ENCODE peak calls at places on chromosomes 11 and 22, in nine cellular contexts. O is ACHN; N is GM04503; J is endodermal cell; K is COR-L47; X is activated CD4-positive, alpha-beta T cell treated with anti-CD3 and anti-CD28 coated beads, Interleukin-2, amount 50 U/mL, for 48 hours; G is stimulated activated CD8-positive, alpha-beta memory T cell treated with anti-CD3 and anti-CD28 coated beads, Interleukin-4, amount 100 ng/mL, for 24 hours; D is tibial artery; I is effector CD4-positive, alpha-beta T cell. T is an unnamed sample.

GRCh38 chr11:101034076-101034475 is 95.5 kb downstream of the PGR start:
- DNase-seq in K (peak), O (no peak), G (no peak), D (peak), I (no peak), N (no peak), J (no peak), X (no peak), T (peak)

GRCh38 chr11:44559207-44559943 is 6.1 kb upstream of the CD82 start:
- DNase-seq in G (no peak), O (no peak), K (no peak), J (peak), I (no peak), D (no peak), X (peak), N (no peak), T (no peak)

GRCh38 chr22:35186492-35186891 is 70.8 kb upstream of the HMGXB4 start:
- DNase-seq in I (no peak), N (no peak), G (no peak), O (no peak), K (no peak), D (no peak), J (no peak), X (no peak), T (no peak)

GRCh38 chr11:116414357-116414756 is 358.4 kb downstream of the BUD13 start:
- DNase-seq in K (no peak), I (no peak), G (no peak), N (no peak), X (no peak), O (no peak), J (no peak), D (no peak), T (no peak)

GRCh38 chr11:29135504-29135903 is 881.3 kb downstream of the KCNA4 start:
- DNase-seq in N (peak), J (no peak), G (no peak), X (no peak), D (no peak), I (no peak), K (no peak), O (peak), T (no peak)

GRCh38 chr11:117976445-117976844 is 9.7 kb upstream of the IL10RA start:
- DNase-seq in K (no peak), D (peak), J (no peak), N (no peak), X (no peak), G (no peak), I (no peak), O (no peak), T (no peak)

GRCh38 chr11:64268687-64269379 is 15.6 kb downstream of the BAD start:
- DNase-seq in G (peak), X (peak), D (peak), N (no peak), J (peak), K (no peak), I (no peak), O (peak), T (peak)

GRCh38 chr11:87398913-87399312 is 361.2 kb downstream of the TMEM135 start:
- DNase-seq in D (peak), O (no peak), K (no peak), G (no peak), I (no peak), N (peak), X (no peak), J (no peak), T (peak)

GRCh38 chr22:20257474-20258299 is 10.4 kb downstream of the RTN4R start:
- DNase-seq in K (no peak), D (no peak), O (no peak), J (no peak), N (no peak), G (no peak), X (no peak), I (no peak), T (no peak)

GRCh38 chr11:8340299-8340698 is 76.6 kb upstream of the LMO1 start:
- DNase-seq in O (no peak), G (no peak), I (no peak), J (no peak), N (no peak), D (no peak), K (no peak), X (no peak), T (no peak)

GRCh38 chr22:36913431-36914382 is at the start of gene CSF2RB:
- DNase-seq in J (peak), X (no peak), G (no peak), N (no peak), I (no peak), O (no peak), D (peak), K (no peak), T (no peak)

GRCh38 chr11:119619665-119620064 is 109.3 kb downstream of the NECTIN1 start:
- DNase-seq in G (no peak), X (no peak), O (no peak), N (no peak), I (no peak), D (no peak), J (no peak), K (no peak), T (no peak)

GRCh38 chr11:24587655-24588054 is 90.8 kb downstream of the LUZP2 start:
- DNase-seq in N (no peak), K (no peak), D (no peak), I (no peak), G (no peak), O (no peak), J (no peak), X (no peak), T (no peak)